ENCODE peak calls at places on chromosomes 5 and 9, in seven cellular contexts. J is lung, W is tibial artery, V is psoas muscle, K is right cardiac atrium, C is aorta, E is GM23338. F is an unnamed sample.

GRCh38 chr5:32805966-32806626 is 95.0 kb downstream of the NPR3 start:
- DNase-seq in K (no peak), W (no peak), C (no peak), E (no peak), V (no peak), J (no peak), F (no peak)

GRCh38 chr9:7315746-7316457 is 483.7 kb downstream of the DMAC1 start:
- DNase-seq in J (no peak), E (no peak), K (no peak), V (no peak), W (no peak), C (no peak), F (no peak)

GRCh38 chr9:12680341-12680740 is 12.8 kb upstream of the TYRP1 start:
- DNase-seq in J (no peak), W (no peak), V (no peak), C (no peak), E (peak; percentile 67), K (no peak), F (no peak)

GRCh38 chr9:21576331-21577189 is 94.4 kb upstream of the IFNE start:
- DNase-seq in K (peak; percentile 40), W (no peak), J (no peak), V (no peak), E (no peak), C (peak; percentile 53), F (no peak)

GRCh38 chr5:133556551-133556950 is 55.8 kb downstream of the FSTL4 start:
- DNase-seq in C (no peak), E (no peak), K (no peak), W (no peak), J (no peak), V (no peak), F (no peak)

GRCh38 chr5:69451941-69452652 is 37.2 kb downstream of the MARVELD2 start:
- DNase-seq in V (no peak), C (no peak), K (no peak), J (no peak), E (no peak), W (no peak), F (no peak)

GRCh38 chr5:33854733-33855151 is 37.0 kb downstream of the ADAMTS12 start:
- DNase-seq in J (no peak), C (no peak), E (peak; percentile 29), W (no peak), V (no peak), K (peak; percentile 62), F (no peak)

GRCh38 chr5:64285188-64286130 is 119.8 kb downstream of the RNF180 start:
- DNase-seq in C (no peak), J (no peak), E (no peak), K (peak; percentile 29), V (no peak), W (no peak), F (no peak)

GRCh38 chr5:177195307-177195952 is 61.9 kb downstream of the NSD1 start:
- DNase-seq in C (no peak), V (no peak), E (no peak), J (no peak), W (no peak), K (no peak), F (no peak)

GRCh38 chr5:133333561-133334150 is 278.7 kb downstream of the FSTL4 start:
- DNase-seq in K (no peak), E (no peak), J (no peak), V (no peak), C (peak; percentile 59), W (no peak), F (no peak)

GRCh38 chr5:83026930-83027687 is 50.1 kb downstream of the TMEM167A start:
- DNase-seq in C (no peak), W (no peak), J (no peak), V (no peak), K (no peak), E (peak; percentile 80), F (peak; percentile 27)

GRCh38 chr5:134138416-134139376 is 24.2 kb downstream of the TCF7 start:
- DNase-seq in J (no peak), V (peak; percentile 36), E (no peak), C (no peak), W (peak; percentile 6), K (peak; percentile 24), F (no peak)

GRCh38 chr9:110799396-110799795 is 130.8 kb downstream of the MUSK start:
- DNase-seq in V (no peak), E (no peak), K (no peak), C (no peak), W (no peak), J (no peak), F (no peak)

GRCh38 chr9:128733256-128733655 is 9.3 kb upstream of the ZDHHC12 start:
- DNase-seq in K (peak; percentile 84), E (peak; percentile 98), C (no peak), J (peak; percentile 74), W (peak; percentile 54), V (no peak), F (peak; percentile 75)

GRCh38 chr9:110969971-110970381 is 68.3 kb downstream of the LPAR1 start:
- DNase-seq in W (no peak), K (no peak), V (no peak), C (no peak), J (no peak), E (no peak), F (no peak)

GRCh38 chr9:5231212-5231611 is at the start of gene INSL4:
- DNase-seq in E (no peak), C (no peak), K (no peak), W (no peak), V (no peak), J (no peak), F (no peak)

GRCh38 chr9:137194388-137194787 is 5.9 kb downstream of the SSNA1 start:
- DNase-seq in E (no peak), V (no peak), K (no peak), J (no peak), W (no peak), C (no peak), F (peak; percentile 82)

GRCh38 chr9:29214162-29214520 is 1640.9 kb upstream of the C9orf72 start:
- DNase-seq in E (peak; percentile 94), V (peak; percentile 8), C (peak; percentile 59), K (no peak), W (no peak), J (no peak), F (no peak)

GRCh38 chr9:138024831-138025291 is 147.3 kb downstream of the CACNA1B start:
- DNase-seq in E (no peak), V (peak; percentile 34), C (peak; percentile 55), J (peak; percentile 27), W (no peak), K (no peak), F (no peak)

GRCh38 chr5:172169216-172169615 is 18.8 kb downstream of the STK10 start:
- DNase-seq in K (no peak), J (no peak), C (no peak), E (no peak), W (no peak), V (no peak), F (no peak)
- H3K4me1 ChIP-seq in K (peaks cover 24% of the 10 kb centered on the region), J (peaks cover 10% of the 10 kb centered on the region), C (no peaks in the 10 kb centered on the region), E (peaks cover under 1% of the 10 kb centered on the region), W (peaks cover 16% of the 10 kb centered on the region), V (peaks cover 35% of the 10 kb centered on the region), F (peaks cover 64% of the 10 kb centered on the region)

GRCh38 chr9:107888773-107889227 is 399.2 kb upstream of the KLF4 start:
- DNase-seq in E (no peak), C (no peak), W (no peak), J (no peak), V (no peak), K (no peak), F (no peak)
- H3K27ac ChIP-seq in E (no peak overlapping the region), C (no peak overlapping the region), W (no peak overlapping the region), J (no peak overlapping the region), V (peak overlapping the region; percentile 36), K (no peak overlapping the region), F (no peak overlapping the region)

GRCh38 chr5:4198461-4198860 is 602.8 kb downstream of the IRX1 start:
- DNase-seq in K (no peak), C (no peak), V (no peak), W (no peak), E (no peak), J (no peak), F (no peak)
- H3K4me1 ChIP-seq in K (peaks cover 2% of the 10 kb centered on the region), C (no peaks in the 10 kb centered on the region), V (no peaks in the 10 kb centered on the region), W (no peaks in the 10 kb centered on the region), E (peaks cover 43% of the 10 kb centered on the region), J (no peaks in the 10 kb centered on the region), F (no peaks in the 10 kb centered on the region)

DNA sequence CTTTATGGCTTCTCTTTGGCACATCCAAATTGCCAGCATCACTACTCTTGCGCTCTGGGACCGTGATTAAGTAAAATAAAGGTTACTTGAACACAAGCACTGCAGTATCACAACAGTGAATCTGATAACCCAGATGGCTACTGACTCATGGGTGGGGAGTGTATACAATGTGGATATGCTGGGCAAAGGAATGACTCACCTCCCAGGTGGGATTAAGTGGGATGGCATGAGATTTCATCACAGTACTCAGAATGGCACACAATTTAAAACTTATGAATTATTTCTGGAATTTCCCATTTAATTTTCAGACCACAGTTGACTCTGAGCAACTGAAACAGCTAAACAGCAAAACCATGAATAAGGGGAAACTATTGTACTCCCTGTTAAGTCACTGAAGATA is 4.3 kb downstream of the GFM2 start:
- DNase-seq in W (no peak), C (no peak), J (no peak), E (no peak), V (no peak), K (no peak), F (no peak)
- H3K27ac ChIP-seq in W (no peak overlapping the region), C (no peak overlapping the region), J (no peak overlapping the region), E (no peak overlapping the region), V (peak overlapping the region; percentile 1), K (no peak overlapping the region), F (no peak overlapping the region)

GRCh38 chr5:126847318-126848221 is 70.6 kb downstream of the LMNB1 start:
- DNase-seq in K (peak; percentile 76), C (no peak), E (no peak), J (no peak), W (peak; percentile 61), V (no peak), F (no peak)

GRCh38 chr5:126846344-126846743 is 69.4 kb downstream of the LMNB1 start:
- DNase-seq in E (peak; percentile 56), J (no peak), W (no peak), K (no peak), V (no peak), C (no peak), F (no peak)

GRCh38 chr5:126848253-126848652 is 71.3 kb downstream of the LMNB1 start:
- DNase-seq in K (peak; percentile 52), W (no peak), C (no peak), J (no peak), V (no peak), E (no peak), F (no peak)

GRCh38 chr5:126849101-126849678 is 72.3 kb downstream of the LMNB1 start:
- DNase-seq in V (no peak), K (peak; percentile 65), W (peak; percentile 52), J (no peak), E (no peak), C (no peak), F (no peak)

DNA sequence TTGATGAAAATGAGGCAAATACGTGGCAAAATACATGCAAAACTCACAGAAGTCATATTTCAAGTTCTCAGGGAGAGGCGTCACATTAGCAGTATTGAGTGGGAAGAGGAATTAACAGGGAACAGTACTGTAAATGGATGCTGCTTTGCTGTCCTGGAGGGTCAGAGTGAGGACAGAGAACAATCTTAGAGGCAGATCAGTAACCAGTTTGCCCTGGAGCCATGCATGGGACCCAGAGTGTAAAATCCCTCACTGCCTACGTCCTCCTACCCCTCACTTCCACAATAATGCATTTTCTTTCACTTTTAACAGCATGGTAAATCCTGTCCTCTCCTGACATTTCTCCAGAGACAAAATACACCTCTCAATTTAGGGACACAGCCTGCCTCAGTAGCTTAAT is 69.8 kb downstream of the LMNB1 start:
- DNase-seq in E (peak; percentile 27), K (no peak), C (no peak), J (no peak), V (no peak), W (no peak), F (no peak)
- H3K4me1 ChIP-seq in E (peaks cover 53% of the 10 kb centered on the region), K (peaks cover 5% of the 10 kb centered on the region), C (no peaks in the 10 kb centered on the region), J (no peaks in the 10 kb centered on the region), V (peaks cover 5% of the 10 kb centered on the region), W (no peaks in the 10 kb centered on the region), F (peaks cover 32% of the 10 kb centered on the region)

GRCh38 chr5:127311349-127311748 is 20.8 kb downstream of the MEGF10 start:
- DNase-seq in K (no peak), E (no peak), C (no peak), V (no peak), W (no peak), J (no peak), F (no peak)
- H3K27ac ChIP-seq in K (no peak overlapping the region), E (no peak overlapping the region), C (no peak overlapping the region), V (peak overlapping the region; percentile 16), W (no peak overlapping the region), J (no peak overlapping the region), F (no peak overlapping the region)